ENCODE peak calls at places on chromosomes 5 and 9, in six cellular contexts. Y is pulmonary artery endothelial cell, C is A172, E is HEK293T, I is NCI-H2029, H is cardiac muscle cell. T is an unnamed sample.

GRCh38 chr5:179900707-179901106 is 7.0 kb downstream of the TBC1D9B start:
- DNase-seq in I (no peak), E (no peak), C (no peak), Y (no peak), H (no peak), T (no peak)

GRCh38 chr5:111385970-111386831 is 126.1 kb downstream of the STARD4 start:
- DNase-seq in E (peak; percentile 15), Y (no peak), C (no peak), H (no peak), I (no peak), T (no peak)

GRCh38 chr5:53322257-53322656 is 158.2 kb upstream of the FST start:
- DNase-seq in H (no peak), C (no peak), I (no peak), Y (no peak), E (no peak), T (no peak)

GRCh38 chr5:88944751-88945507 is 61.9 kb upstream of the MEF2C start:
- DNase-seq in I (no peak), C (no peak), Y (no peak), H (no peak), E (no peak), T (peak; percentile 1)

GRCh38 chr9:2469681-2470141 is 151.9 kb upstream of the VLDLR start:
- DNase-seq in H (peak; percentile 44), E (peak; percentile 6), Y (peak; percentile 22), C (peak; percentile 19), I (peak; percentile 3), T (peak; percentile 3)

GRCh38 chr9:2838356-2838983 is 5.4 kb downstream of the PUM3 start:
- DNase-seq in C (no peak), Y (no peak), I (no peak), E (no peak), H (no peak), T (no peak)

GRCh38 chr5:7397005-7397546 is 1.1 kb downstream of the ADCY2 start:
- DNase-seq in C (no peak), Y (no peak), E (no peak), H (no peak), I (no peak), T (no peak)

GRCh38 chr9:27768781-27769180 is 195.5 kb upstream of the C9orf72 start:
- DNase-seq in C (no peak), I (no peak), Y (no peak), H (no peak), E (no peak), T (no peak)

GRCh38 chr9:94909250-94909894 is 182.9 kb downstream of the AOPEP start:
- DNase-seq in Y (no peak), H (no peak), C (peak; percentile 39), E (no peak), I (no peak), T (no peak)

GRCh38 chr9:94905606-94906005 is 179.1 kb downstream of the AOPEP start:
- DNase-seq in I (no peak), Y (no peak), H (peak; percentile 54), C (no peak), E (no peak), T (no peak)

GRCh38 chr9:89194381-89195114 is 15.9 kb upstream of the SHC3 start:
- DNase-seq in E (no peak), C (no peak), I (no peak), Y (no peak), H (no peak), T (no peak)

GRCh38 chr5:144202725-144203124 is 32.1 kb downstream of the KCTD16 start:
- DNase-seq in H (no peak), I (no peak), Y (no peak), C (no peak), E (no peak), T (no peak)

GRCh38 chr5:21723500-21723899 is 1129.6 kb downstream of the CDH12 start:
- DNase-seq in I (no peak), H (no peak), E (no peak), Y (no peak), C (no peak), T (no peak)

GRCh38 chr9:91116226-91116625 is 245.5 kb downstream of the AUH start:
- DNase-seq in H (no peak), E (no peak), C (no peak), I (no peak), Y (no peak), T (no peak)

GRCh38 chr9:117164512-117164911 is 250.3 kb downstream of the ASTN2 start:
- DNase-seq in C (no peak), E (no peak), H (no peak), I (no peak), Y (no peak), T (no peak)

GRCh38 chr5:443239-444151 is 519 bp downstream of the EXOC3 start:
- DNase-seq in E (peak; percentile 49), H (no peak), I (peak; percentile 64), C (no peak), Y (no peak), T (peak; percentile 36)

GRCh38 chr5:169161022-169161680 is 139.8 kb downstream of the SLIT3 start:
- DNase-seq in H (peak; percentile 93), I (no peak), Y (no peak), C (peak; percentile 100), E (peak; percentile 61), T (peak; percentile 100)

GRCh38 chr9:29297592-29297991 is 1724.3 kb upstream of the C9orf72 start:
- DNase-seq in C (no peak), E (no peak), H (no peak), I (no peak), Y (no peak), T (no peak)